ENCODE peak calls at places on chromosomes 4 and X, in ten cellular contexts. E is dorsolateral prefrontal cortex, T is neural crest cell, P is vagina, N is PC-9, S is GM12864, Y is thoracic aorta, K is GM10248, G is PC-3, U is HCT116. D is an unnamed sample.

GRCh38 chr4:1842339-1842895 is 13.5 kb downstream of the LETM1 start:
- DNase-seq in S (no peak), Y (no peak), E (no peak), K (no peak), G (no peak), P (no peak), T (no peak), N (no peak), U (no peak), D (no peak)

GRCh38 chr4:7034262-7035081 is 8.7 kb upstream of the TADA2B start:
- DNase-seq in U (no peak), Y (no peak), E (no peak), T (no peak), P (no peak), S (no peak), G (peak; percentile 88), N (peak; percentile 73), K (no peak), D (no peak)

GRCh38 chrX:21678059-21678458 is 19.9 kb upstream of the KLHL34 start:
- DNase-seq in T (no peak), S (no peak), K (no peak), U (no peak), P (no peak), Y (no peak), N (no peak), E (no peak), G (peak; percentile 4), D (no peak)

GRCh38 chrX:8743126-8743732 is 11.3 kb upstream of the ANOS1 start:
- DNase-seq in P (no peak), K (peak; percentile 47), U (no peak), E (no peak), N (peak; percentile 57), G (peak; percentile 69), Y (no peak), T (peak; percentile 63), S (no peak), D (no peak)

GRCh38 chr4:105451346-105451745 is 22.5 kb downstream of the PPA2 start:
- DNase-seq in T (no peak), S (no peak), N (no peak), U (no peak), G (no peak), E (no peak), Y (no peak), K (no peak), P (no peak), D (no peak)

GRCh38 chr4:108370291-108370690 is 201.6 kb upstream of the LEF1 start:
- DNase-seq in K (no peak), G (no peak), P (no peak), U (no peak), Y (no peak), E (no peak), S (no peak), N (no peak), T (no peak), D (no peak)

GRCh38 chrX:153645151-153645550 is 1.9 kb upstream of the DUSP9 start:
- DNase-seq in G (no peak), K (no peak), P (no peak), T (no peak), S (no peak), E (peak; percentile 31), U (no peak), Y (no peak), N (no peak), D (no peak)

GRCh38 chr4:158300012-158300411 is 89.7 kb downstream of the TMEM144 start:
- DNase-seq in G (no peak), S (no peak), E (no peak), U (no peak), K (no peak), T (no peak), Y (no peak), N (no peak), P (no peak), D (no peak)

GRCh38 chr4:60201052-60201673 is 999.0 kb upstream of the ADGRL3 start:
- DNase-seq in U (peak; percentile 12), P (no peak), K (peak; percentile 23), E (no peak), S (peak; percentile 19), T (peak; percentile 74), Y (no peak), N (peak; percentile 19), G (peak; percentile 82), D (no peak)

GRCh38 chr4:68984947-68985346 is 33.3 kb upstream of the UGT2A3 start:
- DNase-seq in S (no peak), Y (no peak), T (no peak), K (no peak), U (no peak), N (no peak), G (no peak), P (no peak), E (no peak), D (no peak)

GRCh38 chr4:99300934-99301333 is 10.1 kb upstream of the ADH1A start:
- DNase-seq in T (no peak), N (peak; percentile 10), K (no peak), G (peak; percentile 36), P (no peak), Y (peak; percentile 74), U (no peak), S (no peak), E (no peak), D (no peak)

GRCh38 chr4:23237771-23238170 is 545.0 kb downstream of the GBA3 start:
- DNase-seq in T (no peak), Y (no peak), P (no peak), K (no peak), U (no peak), S (no peak), N (no peak), G (no peak), E (peak; percentile 38), D (no peak)

GRCh38 chr4:23856630-23857029 is 33.2 kb downstream of the PPARGC1A start:
- DNase-seq in P (no peak), K (no peak), E (no peak), T (no peak), N (no peak), G (peak; percentile 2), S (no peak), Y (no peak), U (no peak), D (no peak)

GRCh38 chrX:97482901-97483300 is 599.2 kb downstream of the RPA4 start:
- DNase-seq in U (no peak), K (no peak), Y (no peak), N (no peak), G (no peak), S (no peak), T (no peak), P (no peak), E (no peak), D (no peak)

GRCh38 chr4:26522478-26522877 is 32.2 kb upstream of the CCKAR start:
- DNase-seq in S (no peak), Y (no peak), U (no peak), N (peak; percentile 9), P (no peak), K (no peak), T (no peak), G (peak; percentile 45), E (no peak), D (no peak)

GRCh38 chr4:164616961-164617360 is 137.0 kb upstream of the SMIM31 start:
- DNase-seq in G (no peak), E (no peak), P (no peak), S (no peak), U (no peak), T (no peak), Y (no peak), K (no peak), N (no peak), D (no peak)

GRCh38 chrX:131741103-131741581 is 197.3 kb downstream of the OR13H1 start:
- DNase-seq in G (no peak), U (no peak), K (no peak), S (no peak), N (no peak), T (no peak), P (no peak), Y (no peak), E (peak; percentile 69), D (no peak)

DNA sequence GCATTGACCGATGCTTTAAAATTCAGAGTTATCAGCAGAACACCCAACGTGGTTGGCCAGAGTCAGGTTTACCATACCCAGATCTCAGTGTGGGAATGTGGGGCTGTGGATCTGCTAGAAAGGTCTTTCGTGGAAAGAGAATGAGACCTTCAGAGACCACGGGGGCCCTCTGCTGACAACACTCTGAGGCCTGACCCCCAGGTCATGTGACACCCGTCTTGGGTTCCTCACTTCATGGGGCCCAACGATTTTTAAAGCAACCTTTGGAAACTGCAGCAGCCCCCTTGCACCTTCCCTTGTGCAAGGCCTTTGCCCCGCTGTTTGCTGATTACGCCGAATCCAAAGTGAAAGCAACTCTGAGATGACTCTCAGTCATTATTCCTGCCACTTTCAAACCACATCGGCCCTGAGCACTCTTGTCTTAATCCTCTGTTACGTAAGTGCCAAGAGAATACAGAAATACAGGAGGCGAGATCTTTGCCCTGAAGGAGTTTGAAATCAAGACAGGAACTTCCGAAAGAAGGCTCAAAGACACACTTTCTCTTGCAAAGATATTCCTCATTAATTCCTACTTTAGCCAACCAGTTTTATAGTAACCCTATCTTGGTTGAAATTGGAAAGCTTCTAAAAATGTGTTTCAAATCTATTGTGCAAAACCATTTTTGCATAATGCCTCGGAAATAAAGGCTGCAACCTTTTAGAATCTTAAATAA is 88.3 kb downstream of the EVC2 start:
- DNase-seq in K (no peak), P (peak; percentile 28), U (no peak), E (no peak), T (no peak), S (no peak), N (no peak), Y (no peak), G (no peak), D (no peak)
- TF ChIP-seq CTCF in K (no peak), P (no peak), U (no peak), E (no peak), T (no peak), S (no peak), N (no peak), Y (no peak), G (no peak), D (no peak)

GRCh38 chr4:9765091-9765490 is 16.3 kb upstream of the DRD5 start:
- DNase-seq in E (no peak), S (no peak), Y (no peak), K (peak; percentile 32), N (no peak), P (no peak), U (peak; percentile 31), T (peak; percentile 32), G (peak; percentile 26), D (no peak)
- TF ChIP-seq CTCF in E (peak; percentile 49), S (peak; percentile 67), Y (peak; percentile 26), K (peak; percentile 23), N (peak; percentile 27), P (no peak), U (peak; percentile 68), T (peak; percentile 58), G (peak; percentile 36), D (peak; percentile 70)

GRCh38 chrX:37060999-37061398 is 52.8 kb downstream of the FAM47C start:
- DNase-seq in Y (no peak), N (peak; percentile 9), P (no peak), G (peak; percentile 72), S (no peak), E (no peak), U (peak; percentile 26), K (peak; percentile 13), T (peak; percentile 15), D (no peak)
- TF ChIP-seq CTCF in Y (peak; percentile 52), N (peak; percentile 71), P (no peak), G (peak; percentile 74), S (peak; percentile 49), E (peak; percentile 65), U (peak; percentile 18), K (peak; percentile 39), T (peak; percentile 68), D (no peak)

DNA sequence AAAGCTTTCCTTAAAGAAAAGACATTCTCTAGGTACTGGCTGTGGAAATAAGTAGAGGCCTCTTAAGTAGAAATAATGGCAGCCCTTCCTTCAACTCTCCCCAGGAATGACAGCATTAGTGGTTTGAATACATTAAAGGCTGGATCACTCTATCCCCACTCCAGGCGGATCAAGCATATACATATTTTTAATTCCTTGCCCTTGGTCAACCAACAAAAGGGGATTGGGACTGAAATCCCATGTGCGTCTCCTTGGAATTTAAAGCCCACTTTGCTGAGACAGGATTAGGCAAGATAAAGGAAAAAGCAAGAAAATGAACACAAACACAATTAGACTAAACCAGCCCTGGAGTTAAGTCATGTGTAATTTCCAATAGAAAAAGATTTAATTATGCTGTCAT is 391.3 kb downstream of the PPP1R2C start:
- DNase-seq in S (no peak), G (no peak), P (no peak), T (no peak), Y (no peak), K (no peak), U (no peak), N (no peak), E (no peak), D (no peak)
- TF ChIP-seq CTCF in S (no peak), G (no peak), P (no peak), T (no peak), Y (no peak), K (no peak), U (no peak), N (no peak), E (no peak), D (no peak)

D was measured in CD14-positive monocyte.